ENCODE peak calls at places on chromosomes 16 and 17, in nine cellular contexts. One of them, this sample, is unnamed.

GRCh38 chr16:81625544-81626152 is 153.4 kb upstream of the PLCG2 start:
- DNase-seq in heart left ventricle: peak
- DNase-seq in prostate gland: peak
- DNase-seq in brain microvascular endothelial cell: no peak
- DNase-seq in B cell: no peak
- DNase-seq in BJ: no peak
- DNase-seq in stomach: peak
- DNase-seq in WTC11: no peak
- DNase-seq in mucosa of descending colon: no peak
- DNase-seq in this sample: no peak

GRCh38 chr16:58110590-58111330 is 18.4 kb downstream of the CFAP20 start:
- DNase-seq in stomach: peak
- DNase-seq in brain microvascular endothelial cell: peak
- DNase-seq in mucosa of descending colon: no peak
- DNase-seq in B cell: no peak
- DNase-seq in heart left ventricle: no peak
- DNase-seq in WTC11: no peak
- DNase-seq in prostate gland: no peak
- DNase-seq in BJ: no peak
- DNase-seq in this sample: no peak

GRCh38 chr16:5882087-5882661 is 784.6 kb upstream of the EEF2KMT start:
- DNase-seq in B cell: no peak
- DNase-seq in brain microvascular endothelial cell: no peak
- DNase-seq in BJ: no peak
- DNase-seq in mucosa of descending colon: no peak
- DNase-seq in prostate gland: no peak
- DNase-seq in heart left ventricle: no peak
- DNase-seq in WTC11: no peak
- DNase-seq in stomach: no peak
- DNase-seq in this sample: no peak

GRCh38 chr17:46942441-46943217 is 19.7 kb downstream of the GOSR2 start:
- DNase-seq in stomach: peak
- DNase-seq in mucosa of descending colon: no peak
- DNase-seq in WTC11: peak
- DNase-seq in heart left ventricle: peak
- DNase-seq in B cell: peak
- DNase-seq in brain microvascular endothelial cell: peak
- DNase-seq in prostate gland: peak
- DNase-seq in BJ: no peak
- DNase-seq in this sample: peak

GRCh38 chr16:23670137-23670776 is 8.4 kb upstream of the PLK1 start:
- DNase-seq in prostate gland: no peak
- DNase-seq in mucosa of descending colon: no peak
- DNase-seq in heart left ventricle: no peak
- DNase-seq in WTC11: no peak
- DNase-seq in B cell: no peak
- DNase-seq in brain microvascular endothelial cell: peak
- DNase-seq in stomach: no peak
- DNase-seq in BJ: peak
- DNase-seq in this sample: no peak

GRCh38 chr16:3188925-3189825 is 1.2 kb downstream of the OR1F1 start:
- DNase-seq in heart left ventricle: no peak
- DNase-seq in stomach: no peak
- DNase-seq in brain microvascular endothelial cell: peak
- DNase-seq in BJ: no peak
- DNase-seq in mucosa of descending colon: no peak
- DNase-seq in WTC11: peak
- DNase-seq in B cell: no peak
- DNase-seq in prostate gland: no peak
- DNase-seq in this sample: no peak

GRCh38 chr16:74601131-74601871 is 5.6 kb downstream of the GLG1 start:
- DNase-seq in BJ: no peak
- DNase-seq in mucosa of descending colon: peak
- DNase-seq in heart left ventricle: no peak
- DNase-seq in WTC11: no peak
- DNase-seq in B cell: no peak
- DNase-seq in brain microvascular endothelial cell: no peak
- DNase-seq in stomach: no peak
- DNase-seq in prostate gland: no peak
- DNase-seq in this sample: no peak

GRCh38 chr17:6069611-6070279 is 434 bp upstream of the WSCD1 start:
- DNase-seq in BJ: no peak
- DNase-seq in prostate gland: no peak
- DNase-seq in heart left ventricle: no peak
- DNase-seq in stomach: no peak
- DNase-seq in WTC11: no peak
- DNase-seq in brain microvascular endothelial cell: no peak
- DNase-seq in mucosa of descending colon: no peak
- DNase-seq in B cell: no peak
- DNase-seq in this sample: no peak

GRCh38 chr17:77214743-77215142 is 74.0 kb downstream of the SEC14L1 start:
- DNase-seq in heart left ventricle: no peak
- DNase-seq in mucosa of descending colon: peak
- DNase-seq in BJ: no peak
- DNase-seq in brain microvascular endothelial cell: peak
- DNase-seq in WTC11: peak
- DNase-seq in prostate gland: no peak
- DNase-seq in B cell: no peak
- DNase-seq in stomach: peak
- DNase-seq in this sample: no peak

GRCh38 chr17:60278237-60278636 is 113.7 kb downstream of the USP32 start:
- DNase-seq in brain microvascular endothelial cell: no peak
- DNase-seq in prostate gland: no peak
- DNase-seq in heart left ventricle: no peak
- DNase-seq in BJ: no peak
- DNase-seq in B cell: no peak
- DNase-seq in stomach: no peak
- DNase-seq in WTC11: no peak
- DNase-seq in mucosa of descending colon: no peak
- DNase-seq in this sample: no peak

GRCh38 chr17:80868022-80868609 is 123.5 kb upstream of the CHMP6 start:
- DNase-seq in B cell: no peak
- DNase-seq in WTC11: no peak
- DNase-seq in BJ: no peak
- DNase-seq in mucosa of descending colon: no peak
- DNase-seq in stomach: no peak
- DNase-seq in prostate gland: no peak
- DNase-seq in brain microvascular endothelial cell: no peak
- DNase-seq in heart left ventricle: no peak
- DNase-seq in this sample: no peak

GRCh38 chr17:55926276-55926995 is 175.6 kb downstream of the PCTP start:
- DNase-seq in B cell: no peak
- DNase-seq in heart left ventricle: no peak
- DNase-seq in stomach: no peak
- DNase-seq in brain microvascular endothelial cell: no peak
- DNase-seq in WTC11: no peak
- DNase-seq in BJ: no peak
- DNase-seq in mucosa of descending colon: no peak
- DNase-seq in prostate gland: no peak
- DNase-seq in this sample: no peak
- TF ChIP-seq CTCF in B cell: no peak
- TF ChIP-seq CTCF in heart left ventricle: no peak
- TF ChIP-seq CTCF in stomach: no peak
- TF ChIP-seq CTCF in brain microvascular endothelial cell: no peak
- TF ChIP-seq CTCF in WTC11: no peak
- TF ChIP-seq CTCF in BJ: no peak
- TF ChIP-seq CTCF in mucosa of descending colon: no peak
- TF ChIP-seq CTCF in prostate gland: no peak
- TF ChIP-seq CTCF in this sample: no peak

DNA sequence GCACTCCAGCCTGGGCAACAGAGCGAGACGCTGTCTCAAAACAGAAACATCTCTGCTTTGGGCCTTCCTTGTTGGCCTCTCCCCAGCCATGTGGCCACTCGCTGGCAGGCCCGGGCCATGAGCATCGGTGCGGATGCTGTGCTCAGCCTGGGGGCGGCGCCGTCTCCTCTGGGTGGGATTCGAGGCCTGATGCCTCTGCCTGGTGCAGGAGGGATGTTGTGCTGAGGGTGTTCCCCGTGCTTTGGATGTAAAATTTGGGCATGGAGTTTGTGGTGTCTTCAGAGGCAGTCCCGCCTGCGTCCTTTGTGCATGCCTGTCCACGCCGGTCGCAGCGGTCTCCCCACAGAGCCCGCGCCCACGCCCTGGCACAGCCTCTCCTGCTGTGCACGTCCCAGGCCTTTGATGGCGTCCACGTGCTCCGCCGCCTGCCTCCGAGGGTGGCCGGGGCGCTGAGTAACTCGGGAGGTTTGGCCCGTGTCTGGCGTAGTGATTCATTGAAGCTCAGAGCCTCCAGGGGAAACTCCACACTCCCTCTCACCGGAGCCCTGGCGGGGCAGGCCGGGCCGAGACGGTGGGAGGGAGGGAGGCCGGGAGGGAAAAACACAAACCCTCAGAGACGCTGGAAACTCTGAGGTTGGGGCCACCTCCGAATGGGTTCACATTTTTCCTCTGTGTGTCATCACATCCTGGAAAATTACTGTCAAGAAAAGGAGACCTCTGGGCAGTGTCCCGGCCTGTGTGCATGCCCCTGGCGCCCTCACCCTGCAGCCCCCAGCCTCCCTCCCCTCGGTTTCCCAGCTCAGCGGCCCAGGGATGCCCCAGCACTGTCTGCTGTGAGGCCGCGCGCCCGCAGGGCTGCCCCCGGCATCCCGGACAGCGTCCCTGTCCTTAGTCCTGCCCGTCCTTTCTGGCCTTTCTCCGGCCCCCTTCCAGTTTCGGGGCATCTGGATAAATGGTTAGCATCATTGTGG is 19.0 kb downstream of the CENPX start:
- DNase-seq in BJ: peak
- DNase-seq in WTC11: no peak
- DNase-seq in mucosa of descending colon: no peak
- DNase-seq in prostate gland: no peak
- DNase-seq in heart left ventricle: peak
- DNase-seq in brain microvascular endothelial cell: peak
- DNase-seq in B cell: no peak
- DNase-seq in stomach: no peak
- DNase-seq in this sample: peak
- TF ChIP-seq CTCF in BJ: peak
- TF ChIP-seq CTCF in WTC11: no peak
- TF ChIP-seq CTCF in mucosa of descending colon: no peak
- TF ChIP-seq CTCF in prostate gland: no peak
- TF ChIP-seq CTCF in heart left ventricle: no peak
- TF ChIP-seq CTCF in brain microvascular endothelial cell: no peak
- TF ChIP-seq CTCF in B cell: no peak
- TF ChIP-seq CTCF in stomach: no peak
- TF ChIP-seq CTCF in this sample: no peak

GRCh38 chr16:1335211-1335971 is 1.9 kb downstream of the BAIAP3 start:
- DNase-seq in B cell: no peak
- DNase-seq in WTC11: no peak
- DNase-seq in brain microvascular endothelial cell: no peak
- DNase-seq in prostate gland: no peak
- DNase-seq in mucosa of descending colon: no peak
- DNase-seq in heart left ventricle: no peak
- DNase-seq in BJ: no peak
- DNase-seq in stomach: no peak
- DNase-seq in this sample: no peak

GRCh38 chr16:1336619-1337018 is 3.2 kb downstream of the BAIAP3 start:
- DNase-seq in BJ: no peak
- DNase-seq in mucosa of descending colon: no peak
- DNase-seq in prostate gland: no peak
- DNase-seq in heart left ventricle: no peak
- DNase-seq in stomach: no peak
- DNase-seq in WTC11: no peak
- DNase-seq in brain microvascular endothelial cell: no peak
- DNase-seq in B cell: no peak
- DNase-seq in this sample: no peak

GRCh38 chr16:1334739-1335138 is 1.3 kb downstream of the BAIAP3 start:
- DNase-seq in stomach: no peak
- DNase-seq in B cell: no peak
- DNase-seq in BJ: no peak
- DNase-seq in brain microvascular endothelial cell: no peak
- DNase-seq in prostate gland: no peak
- DNase-seq in heart left ventricle: no peak
- DNase-seq in mucosa of descending colon: no peak
- DNase-seq in WTC11: no peak
- DNase-seq in this sample: no peak

GRCh38 chr16:1337486-1337885 is 4.0 kb downstream of the BAIAP3 start:
- DNase-seq in WTC11: no peak
- DNase-seq in mucosa of descending colon: no peak
- DNase-seq in stomach: no peak
- DNase-seq in prostate gland: no peak
- DNase-seq in brain microvascular endothelial cell: no peak
- DNase-seq in heart left ventricle: no peak
- DNase-seq in B cell: no peak
- DNase-seq in BJ: no peak
- DNase-seq in this sample: no peak

DNA sequence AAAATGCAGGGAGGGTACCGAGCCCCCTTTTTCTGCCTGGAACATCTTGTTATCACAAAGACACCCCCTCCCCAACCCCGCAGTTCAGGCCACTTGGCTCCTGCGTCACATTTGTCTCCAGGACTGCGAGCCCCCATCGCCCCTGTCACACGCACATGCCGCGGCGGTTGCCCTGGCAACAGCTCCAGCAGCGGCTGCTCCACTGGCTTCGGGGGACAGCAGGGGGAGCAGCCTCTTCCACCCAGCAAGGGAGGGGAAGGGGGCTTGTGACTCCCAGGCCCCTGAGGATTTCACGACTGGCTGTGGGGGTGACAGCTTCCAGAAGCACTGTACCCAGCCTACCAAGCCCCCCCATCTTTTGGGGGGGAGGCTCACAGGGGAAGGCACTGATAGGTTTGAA is 2.6 kb downstream of the BAIAP3 start:
- DNase-seq in B cell: no peak
- DNase-seq in heart left ventricle: no peak
- DNase-seq in brain microvascular endothelial cell: no peak
- DNase-seq in BJ: no peak
- DNase-seq in stomach: no peak
- DNase-seq in WTC11: peak
- DNase-seq in prostate gland: no peak
- DNase-seq in mucosa of descending colon: no peak
- DNase-seq in this sample: no peak
- TF ChIP-seq CTCF in B cell: no peak
- TF ChIP-seq CTCF in heart left ventricle: no peak
- TF ChIP-seq CTCF in brain microvascular endothelial cell: peak
- TF ChIP-seq CTCF in BJ: peak
- TF ChIP-seq CTCF in stomach: no peak
- TF ChIP-seq CTCF in WTC11: no peak
- TF ChIP-seq CTCF in prostate gland: no peak
- TF ChIP-seq CTCF in mucosa of descending colon: no peak
- TF ChIP-seq CTCF in this sample: no peak

DNA sequence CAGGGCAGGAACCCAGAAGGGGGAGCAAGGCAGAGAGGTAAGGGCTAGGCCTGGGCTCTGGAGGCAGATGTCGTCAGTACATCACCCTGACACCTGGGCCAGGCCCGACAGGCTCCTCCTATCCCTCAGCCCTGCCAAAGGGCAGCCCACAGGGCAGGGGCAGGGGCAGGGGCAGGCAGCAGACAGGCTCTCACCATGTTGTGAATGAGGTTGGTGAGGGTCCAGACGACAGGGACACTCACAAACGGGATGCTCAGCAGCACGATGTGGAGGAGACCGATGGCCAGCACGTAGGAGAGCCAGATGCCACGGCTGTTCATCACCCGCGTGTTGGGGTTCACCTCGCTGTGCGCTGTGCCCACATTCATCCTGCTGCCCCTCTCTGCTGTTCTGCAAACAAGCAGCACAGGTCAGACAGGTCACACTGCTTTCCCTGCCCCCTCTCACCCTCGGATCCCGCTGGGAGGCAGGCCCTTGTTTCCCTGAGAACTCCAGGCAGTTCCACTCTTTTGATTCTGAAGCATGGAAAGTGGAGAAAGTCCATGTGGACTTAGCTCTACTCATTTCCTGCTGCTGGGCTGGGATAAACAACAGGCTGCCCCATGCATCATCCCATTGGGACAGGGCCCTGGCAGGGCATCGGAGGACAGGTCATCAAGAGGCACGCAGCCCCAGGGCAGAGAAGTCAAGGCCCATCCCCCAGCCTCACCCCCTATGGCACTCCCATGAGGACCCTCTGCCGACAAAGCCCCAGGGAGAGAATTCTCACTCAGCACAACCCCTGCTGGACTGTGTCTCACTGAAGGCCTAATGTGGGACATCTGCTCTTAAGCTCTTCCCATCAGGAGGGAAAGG is 3.3 kb downstream of the ORMDL3 start:
- DNase-seq in BJ: no peak
- DNase-seq in WTC11: peak
- DNase-seq in mucosa of descending colon: no peak
- DNase-seq in prostate gland: no peak
- DNase-seq in B cell: no peak
- DNase-seq in stomach: no peak
- DNase-seq in heart left ventricle: no peak
- DNase-seq in brain microvascular endothelial cell: peak
- DNase-seq in this sample: no peak
- TF ChIP-seq CTCF in BJ: no peak
- TF ChIP-seq CTCF in WTC11: no peak
- TF ChIP-seq CTCF in mucosa of descending colon: no peak
- TF ChIP-seq CTCF in prostate gland: no peak
- TF ChIP-seq CTCF in B cell: no peak
- TF ChIP-seq CTCF in stomach: no peak
- TF ChIP-seq CTCF in heart left ventricle: no peak
- TF ChIP-seq CTCF in brain microvascular endothelial cell: peak
- TF ChIP-seq CTCF in this sample: no peak